ENCODE peak calls at places on chromosome 9, in four cellular contexts. A is body of pancreas, W is heart right ventricle, S is OCI-LY7. I is an unnamed sample.

GRCh38 chr9:84445737-84446136 is 105.2 kb upstream of the SLC28A3 start:
- DNase-seq in A (no peak), W (no peak), S (no peak), I (no peak)

GRCh38 chr9:91422832-91423711 is 560 bp downstream of the NFIL3 start:
- DNase-seq in A (peak), W (peak), S (peak), I (peak)

GRCh38 chr9:113887436-113887835 is 11.3 kb downstream of the ZNF618 start:
- DNase-seq in A (no peak), W (no peak), S (no peak), I (no peak)

GRCh38 chr9:124411514-124412227 is 3.6 kb downstream of the PSMB7 start:
- DNase-seq in A (no peak), W (no peak), S (no peak), I (no peak)

GRCh38 chr9:121299467-121300282 is 31.7 kb downstream of the GSN start:
- DNase-seq in A (peak), W (peak), S (no peak), I (no peak)

GRCh38 chr9:123678038-123678877 is 251.7 kb downstream of the DENND1A start:
- DNase-seq in A (peak), W (no peak), S (peak), I (no peak)

GRCh38 chr9:134286513-134287245 is 39.6 kb upstream of the RXRA start:
- DNase-seq in A (no peak), W (peak), S (no peak), I (no peak)

GRCh38 chr9:80158150-80158549 is 586.4 kb downstream of the TLE4 start:
- DNase-seq in A (no peak), W (no peak), S (no peak), I (no peak)

GRCh38 chr9:738209-738915 is 103.1 kb upstream of the DMRT1 start:
- DNase-seq in A (no peak), W (peak), S (no peak), I (peak)

GRCh38 chr9:29778281-29778849 is 2205.1 kb upstream of the C9orf72 start:
- DNase-seq in A (no peak), W (no peak), S (no peak), I (no peak)

GRCh38 chr9:117916291-117916690 is 212.1 kb downstream of the TLR4 start:
- DNase-seq in A (no peak), W (no peak), S (no peak), I (no peak)

GRCh38 chr9:98136489-98136888 is 17.5 kb upstream of the TRIM14 start:
- DNase-seq in A (no peak), W (no peak), S (no peak), I (no peak)

GRCh38 chr9:93126825-93127368 is 7.2 kb downstream of the NINJ1 start:
- DNase-seq in A (peak), W (no peak), S (no peak), I (peak)

GRCh38 chr9:114969269-114969668 is 38.9 kb upstream of the TNFSF8 start:
- DNase-seq in A (no peak), W (no peak), S (no peak), I (no peak)

GRCh38 chr9:122029898-122030297 is 63.2 kb downstream of the TTLL11 start:
- DNase-seq in A (no peak), W (no peak), S (no peak), I (no peak)

GRCh38 chr9:98219364-98219716 is 26.9 kb upstream of the CORO2A start:
- DNase-seq in A (no peak), W (no peak), S (no peak), I (no peak)

GRCh38 chr9:78072586-78073199 is 41.1 kb upstream of the GNAQ start:
- DNase-seq in A (no peak), W (no peak), S (no peak), I (no peak)

GRCh38 chr9:134177624-134178393 is 13.4 kb upstream of the RNU6ATAC start:
- DNase-seq in A (no peak), W (no peak), S (no peak), I (no peak)

GRCh38 chr9:100641166-100641565 is 63.3 kb downstream of the CAVIN4 start:
- DNase-seq in A (no peak), W (no peak), S (no peak), I (no peak)

GRCh38 chr9:73081979-73082657 is 69.5 kb upstream of the ANXA1 start:
- DNase-seq in A (peak), W (no peak), S (peak), I (peak)

GRCh38 chr9:12956261-12956660 is 181.4 kb downstream of the LURAP1L start:
- DNase-seq in A (no peak), W (no peak), S (no peak), I (no peak)
- H3K27ac ChIP-seq in A (no peak), W (no peak), S (no peak), I (no peak)

GRCh38 chr9:3497857-3498256 is 27.9 kb downstream of the RFX3 start:
- DNase-seq in A (no peak), W (no peak), S (no peak), I (no peak)
- H3K27ac ChIP-seq in A (no peak), W (no peak), S (no peak), I (no peak)

DNA sequence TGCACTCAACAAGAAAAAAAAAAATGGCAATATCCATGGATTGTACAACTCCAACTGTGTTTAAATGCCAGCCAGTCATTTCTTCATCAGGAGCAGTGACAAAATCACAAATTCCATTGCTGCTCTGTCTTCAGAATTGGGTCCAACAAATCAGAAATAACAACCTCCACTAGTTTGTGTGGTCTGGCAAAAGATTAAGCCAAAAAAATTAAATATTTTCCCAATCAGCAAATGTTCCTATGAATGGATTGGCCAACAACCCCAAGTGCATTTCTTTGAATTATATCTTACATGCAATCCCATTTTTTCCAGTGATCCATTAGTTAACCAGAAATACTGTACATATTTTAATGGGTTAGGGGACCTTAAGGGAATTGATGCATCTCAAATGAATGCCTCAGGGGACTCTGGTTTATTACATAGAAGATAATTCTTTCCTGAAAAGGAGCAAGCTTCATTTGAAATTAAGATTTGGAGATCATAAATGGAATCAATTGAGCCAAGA is 131.8 kb downstream of the TLE1 start:
- DNase-seq in A (no peak), W (no peak), S (no peak), I (no peak)
- H3K27ac ChIP-seq in A (peak), W (peak), S (no peak), I (no peak)

DNA sequence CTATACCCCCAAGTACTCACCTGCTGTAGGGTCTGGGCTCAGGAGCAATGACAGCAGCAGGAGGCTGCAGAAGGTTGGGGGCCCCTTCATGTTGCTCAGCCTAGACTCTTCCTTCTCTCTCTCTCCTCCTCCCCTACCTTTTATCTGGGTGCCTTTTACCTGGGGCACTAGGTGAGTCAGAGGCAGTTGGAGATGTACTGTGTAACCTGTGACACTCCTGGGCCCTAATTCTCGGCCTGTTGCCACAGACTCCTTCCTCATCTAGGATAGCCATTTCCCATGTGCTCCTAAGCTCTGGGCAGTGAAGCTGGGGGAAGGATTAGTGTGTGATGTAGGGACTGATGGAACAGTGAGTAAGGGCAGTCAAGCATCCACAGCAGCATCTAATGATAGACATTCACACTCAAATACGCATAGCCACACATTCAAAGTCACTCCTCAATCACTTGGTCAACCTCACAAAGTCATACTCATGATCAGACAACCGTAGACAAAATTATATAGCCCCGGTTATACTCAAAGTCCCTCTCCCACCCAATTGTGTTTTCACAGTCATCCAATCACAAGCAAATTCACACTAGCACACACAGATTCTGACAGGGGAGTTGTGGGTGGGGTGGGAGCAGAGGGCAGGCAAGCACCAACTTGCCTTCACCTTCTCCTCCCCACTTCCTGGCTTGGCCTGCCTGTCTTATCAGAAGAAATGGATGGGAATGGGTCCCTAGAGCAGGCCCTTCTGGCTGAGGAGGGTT is at the start of gene CCL27:
- DNase-seq in A (no peak), W (no peak), S (no peak), I (no peak)
- H3K27ac ChIP-seq in A (no peak), W (no peak), S (no peak), I (no peak)

DNA sequence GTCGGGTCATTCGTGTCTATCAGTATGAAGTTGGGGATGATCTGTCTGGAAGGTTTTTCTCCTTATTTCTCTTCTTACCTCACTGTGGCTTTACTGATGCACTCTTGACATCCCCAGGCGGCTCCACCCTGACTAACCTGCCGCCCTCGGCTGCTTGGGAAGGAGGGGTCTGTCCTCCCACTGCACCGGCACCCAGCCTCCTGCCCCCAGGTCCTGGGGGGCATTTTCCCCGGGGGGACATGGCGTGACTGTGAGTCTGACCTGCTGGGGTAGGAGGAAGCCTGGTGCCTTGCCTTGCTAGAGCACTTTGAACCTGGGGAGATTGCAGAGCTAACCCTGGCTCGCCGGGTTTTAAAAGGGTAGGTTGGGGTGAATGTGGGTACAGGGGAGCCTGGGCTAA is 27.5 kb downstream of the DYNC2I2 start:
- DNase-seq in A (no peak), W (no peak), S (no peak), I (no peak)
- H3K27ac ChIP-seq in A (no peak), W (peak), S (no peak), I (no peak)

GRCh38 chr9:137482094-137482781 is 23.1 kb upstream of the NSMF start:
- DNase-seq in A (peak), W (peak), S (no peak), I (peak)
- H3K27ac ChIP-seq in A (no peak), W (no peak), S (no peak), I (no peak)

GRCh38 chr9:34690983-34691382 is at the start of gene CCL19:
- DNase-seq in A (no peak), W (no peak), S (no peak), I (no peak)
- H3K27ac ChIP-seq in A (no peak), W (no peak), S (no peak), I (no peak)

GRCh38 chr9:131273146-131273545 is 3.2 kb downstream of the FAM78A start:
- DNase-seq in A (no peak), W (peak), S (peak), I (peak)

GRCh38 chr9:131270171-131271015 is 5.9 kb downstream of the FAM78A start:
- DNase-seq in A (peak), W (peak), S (peak), I (peak)

GRCh38 chr9:131273791-131274673 is 2.3 kb downstream of the FAM78A start:
- DNase-seq in A (no peak), W (no peak), S (peak), I (no peak)

GRCh38 chr9:131271506-131271931 is 4.8 kb downstream of the FAM78A start:
- DNase-seq in A (no peak), W (no peak), S (peak), I (no peak)

GRCh38 chr9:131272212-131272611 is 4.1 kb downstream of the FAM78A start:
- DNase-seq in A (no peak), W (no peak), S (peak), I (no peak)
- H3K27ac ChIP-seq in A (no peak), W (peak), S (peak), I (no peak)